ENCODE peak calls at places on chromosomes 6 and 20, in nine cellular contexts. D, H, S, K, N, G, W, X and U are unnamed samples.

GRCh38 chr6:126721581-126722145 is 381.7 kb downstream of the CENPW start:
- DNase-seq in N (no peak), X (no peak), K (no peak), W (no peak), H (no peak), D (peak; percentile 47), S (no peak), G (no peak), U (no peak)

GRCh38 chr6:72784581-72784980 is 162.7 kb downstream of the KCNQ5 start:
- DNase-seq in N (no peak), H (no peak), S (no peak), G (no peak), K (no peak), X (no peak), D (peak; percentile 42), W (no peak), U (no peak)

GRCh38 chr6:158713469-158713868 is 63.6 kb downstream of the SYTL3 start:
- DNase-seq in X (no peak), W (no peak), H (no peak), D (no peak), K (no peak), N (no peak), S (no peak), G (no peak), U (no peak)

GRCh38 chr6:41427642-41428401 is 92.4 kb downstream of the NCR2 start:
- DNase-seq in S (peak; percentile 74), W (peak; percentile 82), H (peak; percentile 12), X (peak; percentile 54), N (peak; percentile 43), D (peak; percentile 60), K (no peak), G (peak; percentile 9), U (no peak)

GRCh38 chr6:144477396-144477795 is 192.3 kb downstream of the UTRN start:
- DNase-seq in S (no peak), X (no peak), G (no peak), H (no peak), W (no peak), D (no peak), N (no peak), K (no peak), U (no peak)

GRCh38 chr6:83509416-83509815 is 2.9 kb upstream of the PRSS35 start:
- DNase-seq in W (no peak), N (no peak), S (no peak), X (no peak), K (no peak), H (no peak), D (peak; percentile 19), G (no peak), U (no peak)

GRCh38 chr6:133889557-133890301 is 816 bp downstream of the TCF21 start:
- DNase-seq in X (peak; percentile 33), S (no peak), N (peak; percentile 36), K (no peak), G (no peak), D (no peak), H (no peak), W (no peak), U (no peak)

GRCh38 chr6:159578629-159579028 is 114.4 kb downstream of the SOD2 start:
- DNase-seq in N (no peak), D (no peak), K (no peak), S (no peak), X (no peak), H (no peak), W (no peak), G (no peak), U (no peak)

GRCh38 chr20:62354031-62354808 is 12.9 kb downstream of the LAMA5 start:
- DNase-seq in D (no peak), H (no peak), W (no peak), G (no peak), S (peak; percentile 48), K (no peak), X (no peak), N (no peak), U (no peak)

GRCh38 chr6:77457720-77458349 is 5.5 kb downstream of the HTR1B start:
- DNase-seq in H (peak; percentile 15), S (peak; percentile 57), W (no peak), G (peak; percentile 79), X (peak; percentile 31), N (peak; percentile 56), D (peak; percentile 62), K (peak; percentile 56), U (peak; percentile 62)

GRCh38 chr6:108995296-108995695 is 99.3 kb downstream of the SESN1 start:
- DNase-seq in D (peak; percentile 53), G (no peak), K (no peak), X (no peak), S (no peak), H (no peak), W (no peak), N (no peak), U (no peak)

GRCh38 chr20:848218-848617 is 14.7 kb downstream of the FAM110A start:
- DNase-seq in N (no peak), S (no peak), H (no peak), X (no peak), D (no peak), W (no peak), K (no peak), G (no peak), U (no peak)

GRCh38 chr20:49543071-49543857 is 24.7 kb downstream of the PTGIS start:
- DNase-seq in D (no peak), S (no peak), K (no peak), H (no peak), X (no peak), W (no peak), N (no peak), G (no peak), U (no peak)

GRCh38 chr20:10637062-10637559 is 36.7 kb downstream of the JAG1 start:
- DNase-seq in S (peak; percentile 70), G (no peak), K (no peak), W (no peak), H (no peak), D (no peak), N (no peak), X (no peak), U (no peak)

GRCh38 chr6:89371849-89372505 is 19.5 kb upstream of the UBE2J1 start:
- DNase-seq in K (peak; percentile 37), H (peak; percentile 82), G (peak; percentile 75), W (peak; percentile 94), S (peak; percentile 88), D (peak; percentile 73), X (peak; percentile 50), N (peak; percentile 78), U (peak; percentile 73)

GRCh38 chr20:17809714-17810631 is 110.2 kb downstream of the BANF2 start:
- DNase-seq in S (no peak), X (no peak), K (no peak), D (peak; percentile 18), G (no peak), H (no peak), W (no peak), N (no peak), U (peak; percentile 42)

DNA sequence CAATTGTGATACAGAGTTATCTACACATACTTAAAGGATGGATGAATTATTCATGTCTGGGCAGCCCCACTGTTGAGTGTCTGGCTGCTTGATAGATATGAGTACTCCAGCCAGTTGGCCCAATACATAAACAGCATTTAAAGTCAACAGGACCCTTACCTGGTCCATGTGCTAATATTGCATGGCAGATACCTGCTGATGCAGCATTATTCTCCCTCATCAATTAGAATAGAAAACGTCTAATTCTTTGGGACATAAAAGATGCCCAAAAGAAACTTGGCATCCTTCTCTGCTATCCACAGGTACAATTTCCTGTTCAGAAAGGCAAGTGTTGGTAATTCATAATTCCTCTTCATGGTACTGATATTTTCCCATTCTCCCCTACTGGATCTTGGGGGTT is 550.8 kb downstream of the TFAP2B start:
- DNase-seq in H (no peak), G (no peak), X (no peak), S (no peak), D (no peak), W (no peak), N (no peak), K (no peak), U (no peak)
- TF ChIP-seq CTCF in H (no peak), G (no peak), X (no peak), S (no peak), D (no peak), W (no peak), N (no peak), K (no peak), U (no peak)

GRCh38 chr6:168045706-168046620 is 33.0 kb downstream of the FRMD1 start:
- DNase-seq in N (no peak), K (no peak), X (no peak), S (no peak), W (peak; percentile 67), H (no peak), D (no peak), G (no peak), U (no peak)
- H3K27ac ChIP-seq in N (peak overlapping the region; percentile 65), K (no peak overlapping the region), X (no peak overlapping the region), S (no peak overlapping the region), W (no peak overlapping the region), H (no peak overlapping the region), D (no peak overlapping the region), G (no peak overlapping the region), U (no peak overlapping the region)

GRCh38 chr6:3573670-3574069 is 116.8 kb upstream of the SLC22A23 start:
- DNase-seq in S (no peak), D (no peak), G (no peak), H (no peak), X (no peak), K (no peak), W (no peak), N (no peak), U (no peak)
- H3K4me3 ChIP-seq in S (no peak overlapping the region), D (no peak overlapping the region), G (no peak overlapping the region), H (no peak overlapping the region), X (no peak overlapping the region), K (no peak overlapping the region), W (no peak overlapping the region), N (no peak overlapping the region), U (no peak overlapping the region)

GRCh38 chr6:35417979-35418661 is 34.0 kb upstream of the FANCE start:
- DNase-seq in K (no peak), W (no peak), H (no peak), D (no peak), X (no peak), N (no peak), S (no peak), G (no peak), U (peak; percentile 63)

GRCh38 chr6:35419961-35420360 is 32.2 kb upstream of the FANCE start:
- DNase-seq in X (no peak), S (no peak), H (no peak), G (no peak), N (no peak), W (no peak), D (no peak), K (no peak), U (no peak)

GRCh38 chr6:35413911-35414310 is 38.2 kb upstream of the FANCE start:
- DNase-seq in D (no peak), H (no peak), X (no peak), N (no peak), K (no peak), G (no peak), S (no peak), W (no peak), U (peak; percentile 41)

GRCh38 chr6:35415065-35415880 is 36.9 kb upstream of the FANCE start:
- DNase-seq in H (no peak), G (peak; percentile 74), X (peak; percentile 66), K (peak; percentile 36), D (peak; percentile 99), N (peak; percentile 65), W (no peak), S (peak; percentile 83), U (peak; percentile 92)

DNA sequence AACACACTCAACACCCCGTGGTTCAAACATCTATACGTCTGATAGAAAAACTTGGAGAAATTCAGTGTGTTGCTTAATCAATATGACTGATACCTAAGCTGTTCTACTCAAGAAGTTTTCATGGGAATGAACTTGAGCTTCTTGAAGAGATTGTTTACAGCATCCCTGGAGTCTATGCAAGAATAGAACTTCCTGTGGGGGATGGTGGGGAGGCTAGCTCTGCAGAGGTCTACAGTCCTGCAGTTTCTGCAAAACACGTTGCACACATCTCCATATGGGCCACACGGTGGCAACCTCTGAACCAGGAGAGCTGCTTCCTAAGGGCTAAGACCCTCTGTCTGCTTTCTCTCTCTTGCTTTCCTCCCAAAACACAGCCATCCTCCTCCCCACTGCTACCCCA is 32.7 kb upstream of the FANCE start:
- DNase-seq in G (peak; percentile 57), N (no peak), D (peak; percentile 31), S (no peak), K (no peak), X (no peak), W (no peak), H (no peak), U (no peak)
- TF ChIP-seq CTCF in G (peak; percentile 43), N (no peak), D (no peak), S (no peak), K (no peak), X (no peak), W (no peak), H (no peak), U (no peak)